ENCODE peak calls at places on chromosome 10, in nine cellular contexts. One of them, this sample, is unnamed.
A peak's percentile ranks its signal among the peaks of the same experiment; 100 is the strongest.

GRCh38 chr10:50796693-50797092 is 57.0 kb downstream of the ASAH2B start:
- DNase-seq in stimulated activated CD8-positive, alpha-beta memory T cell treated with anti-CD3 and anti-CD28 coated beads, Interleukin-4, amount 100 ng/mL, for 24 hours: no peak
- DNase-seq in progenitor cell of endocrine pancreas: no peak
- DNase-seq in AG09309: no peak
- DNase-seq in GDM1: no peak
- DNase-seq in GM12865: no peak
- DNase-seq in HFFc6: no peak
- DNase-seq in kidney tubule cell: no peak
- DNase-seq in GM13976: no peak
- DNase-seq in this sample: no peak

GRCh38 chr10:23818484-23818883 is 379.6 kb downstream of the OTUD1 start:
- DNase-seq in stimulated activated CD8-positive, alpha-beta memory T cell treated with anti-CD3 and anti-CD28 coated beads, Interleukin-4, amount 100 ng/mL, for 24 hours: no peak
- DNase-seq in progenitor cell of endocrine pancreas: no peak
- DNase-seq in AG09309: no peak
- DNase-seq in GDM1: no peak
- DNase-seq in GM12865: peak; percentile 1
- DNase-seq in HFFc6: no peak
- DNase-seq in kidney tubule cell: no peak
- DNase-seq in GM13976: no peak
- DNase-seq in this sample: no peak

GRCh38 chr10:78905940-78906308 is 162.8 kb upstream of the ZMIZ1 start:
- DNase-seq in stimulated activated CD8-positive, alpha-beta memory T cell treated with anti-CD3 and anti-CD28 coated beads, Interleukin-4, amount 100 ng/mL, for 24 hours: no peak
- DNase-seq in progenitor cell of endocrine pancreas: no peak
- DNase-seq in AG09309: no peak
- DNase-seq in GDM1: no peak
- DNase-seq in GM12865: no peak
- DNase-seq in HFFc6: no peak
- DNase-seq in kidney tubule cell: no peak
- DNase-seq in GM13976: no peak
- DNase-seq in this sample: no peak

GRCh38 chr10:27252267-27253000 is 11.8 kb upstream of the ACBD5 start:
- DNase-seq in stimulated activated CD8-positive, alpha-beta memory T cell treated with anti-CD3 and anti-CD28 coated beads, Interleukin-4, amount 100 ng/mL, for 24 hours: peak; percentile 82
- DNase-seq in progenitor cell of endocrine pancreas: peak; percentile 76
- DNase-seq in AG09309: no peak
- DNase-seq in GDM1: no peak
- DNase-seq in GM12865: peak; percentile 92
- DNase-seq in HFFc6: no peak
- DNase-seq in kidney tubule cell: peak; percentile 64
- DNase-seq in GM13976: peak; percentile 86
- DNase-seq in this sample: no peak

GRCh38 chr10:125629758-125630376 is 53.1 kb downstream of the TEX36 start:
- DNase-seq in stimulated activated CD8-positive, alpha-beta memory T cell treated with anti-CD3 and anti-CD28 coated beads, Interleukin-4, amount 100 ng/mL, for 24 hours: no peak
- DNase-seq in progenitor cell of endocrine pancreas: no peak
- DNase-seq in AG09309: no peak
- DNase-seq in GDM1: no peak
- DNase-seq in GM12865: peak; percentile 46
- DNase-seq in HFFc6: peak; percentile 31
- DNase-seq in kidney tubule cell: peak; percentile 59
- DNase-seq in GM13976: peak; percentile 48
- DNase-seq in this sample: peak; percentile 24

GRCh38 chr10:96092999-96093767 is 36.9 kb upstream of the ZNF518A start:
- DNase-seq in stimulated activated CD8-positive, alpha-beta memory T cell treated with anti-CD3 and anti-CD28 coated beads, Interleukin-4, amount 100 ng/mL, for 24 hours: no peak
- DNase-seq in progenitor cell of endocrine pancreas: no peak
- DNase-seq in AG09309: no peak
- DNase-seq in GDM1: no peak
- DNase-seq in GM12865: no peak
- DNase-seq in HFFc6: no peak
- DNase-seq in kidney tubule cell: no peak
- DNase-seq in GM13976: no peak
- DNase-seq in this sample: no peak

GRCh38 chr10:119060107-119060506 is 20.5 kb downstream of the EIF3A start:
- DNase-seq in stimulated activated CD8-positive, alpha-beta memory T cell treated with anti-CD3 and anti-CD28 coated beads, Interleukin-4, amount 100 ng/mL, for 24 hours: no peak
- DNase-seq in progenitor cell of endocrine pancreas: no peak
- DNase-seq in AG09309: no peak
- DNase-seq in GDM1: no peak
- DNase-seq in GM12865: no peak
- DNase-seq in HFFc6: no peak
- DNase-seq in kidney tubule cell: no peak
- DNase-seq in GM13976: no peak
- DNase-seq in this sample: no peak

GRCh38 chr10:107701947-107702346 is 537.4 kb upstream of the SORCS1 start:
- DNase-seq in stimulated activated CD8-positive, alpha-beta memory T cell treated with anti-CD3 and anti-CD28 coated beads, Interleukin-4, amount 100 ng/mL, for 24 hours: no peak
- DNase-seq in progenitor cell of endocrine pancreas: no peak
- DNase-seq in AG09309: no peak
- DNase-seq in GDM1: no peak
- DNase-seq in GM12865: no peak
- DNase-seq in HFFc6: no peak
- DNase-seq in kidney tubule cell: peak; percentile 8
- DNase-seq in GM13976: no peak
- DNase-seq in this sample: no peak

GRCh38 chr10:132554991-132555647 is 17.5 kb downstream of the INPP5A start:
- DNase-seq in stimulated activated CD8-positive, alpha-beta memory T cell treated with anti-CD3 and anti-CD28 coated beads, Interleukin-4, amount 100 ng/mL, for 24 hours: no peak
- DNase-seq in progenitor cell of endocrine pancreas: no peak
- DNase-seq in AG09309: no peak
- DNase-seq in GDM1: no peak
- DNase-seq in GM12865: peak; percentile 31
- DNase-seq in HFFc6: no peak
- DNase-seq in kidney tubule cell: no peak
- DNase-seq in GM13976: peak; percentile 64
- DNase-seq in this sample: no peak

GRCh38 chr10:49803988-49804387 is 41.9 kb upstream of the OGDHL start:
- DNase-seq in stimulated activated CD8-positive, alpha-beta memory T cell treated with anti-CD3 and anti-CD28 coated beads, Interleukin-4, amount 100 ng/mL, for 24 hours: no peak
- DNase-seq in progenitor cell of endocrine pancreas: no peak
- DNase-seq in AG09309: no peak
- DNase-seq in GDM1: no peak
- DNase-seq in GM12865: no peak
- DNase-seq in HFFc6: no peak
- DNase-seq in kidney tubule cell: no peak
- DNase-seq in GM13976: no peak
- DNase-seq in this sample: no peak

GRCh38 chr10:123563581-123563855 is 102.6 kb upstream of the GPR26 start:
- DNase-seq in stimulated activated CD8-positive, alpha-beta memory T cell treated with anti-CD3 and anti-CD28 coated beads, Interleukin-4, amount 100 ng/mL, for 24 hours: no peak
- DNase-seq in progenitor cell of endocrine pancreas: no peak
- DNase-seq in AG09309: no peak
- DNase-seq in GDM1: no peak
- DNase-seq in GM12865: no peak
- DNase-seq in HFFc6: no peak
- DNase-seq in kidney tubule cell: no peak
- DNase-seq in GM13976: no peak
- DNase-seq in this sample: no peak

GRCh38 chr10:3676564-3676963 is 108.4 kb downstream of the KLF6 start:
- DNase-seq in stimulated activated CD8-positive, alpha-beta memory T cell treated with anti-CD3 and anti-CD28 coated beads, Interleukin-4, amount 100 ng/mL, for 24 hours: no peak
- DNase-seq in progenitor cell of endocrine pancreas: no peak
- DNase-seq in AG09309: no peak
- DNase-seq in GDM1: no peak
- DNase-seq in GM12865: no peak
- DNase-seq in HFFc6: no peak
- DNase-seq in kidney tubule cell: no peak
- DNase-seq in GM13976: no peak
- DNase-seq in this sample: no peak

GRCh38 chr10:133198621-133199487 is 31.2 kb upstream of the UTF1 start:
- DNase-seq in stimulated activated CD8-positive, alpha-beta memory T cell treated with anti-CD3 and anti-CD28 coated beads, Interleukin-4, amount 100 ng/mL, for 24 hours: no peak
- DNase-seq in progenitor cell of endocrine pancreas: no peak
- DNase-seq in AG09309: no peak
- DNase-seq in GDM1: no peak
- DNase-seq in GM12865: no peak
- DNase-seq in HFFc6: no peak
- DNase-seq in kidney tubule cell: no peak
- DNase-seq in GM13976: no peak
- DNase-seq in this sample: no peak

GRCh38 chr10:97796651-97797050 is 24.9 kb upstream of the SFRP5 start:
- DNase-seq in stimulated activated CD8-positive, alpha-beta memory T cell treated with anti-CD3 and anti-CD28 coated beads, Interleukin-4, amount 100 ng/mL, for 24 hours: no peak
- DNase-seq in progenitor cell of endocrine pancreas: no peak
- DNase-seq in AG09309: no peak
- DNase-seq in GDM1: no peak
- DNase-seq in GM12865: peak; percentile 6
- DNase-seq in HFFc6: no peak
- DNase-seq in kidney tubule cell: peak; percentile 56
- DNase-seq in GM13976: no peak
- DNase-seq in this sample: no peak

GRCh38 chr10:132634241-132634946 is 96.8 kb downstream of the INPP5A start:
- DNase-seq in stimulated activated CD8-positive, alpha-beta memory T cell treated with anti-CD3 and anti-CD28 coated beads, Interleukin-4, amount 100 ng/mL, for 24 hours: no peak
- DNase-seq in progenitor cell of endocrine pancreas: no peak
- DNase-seq in AG09309: no peak
- DNase-seq in GDM1: no peak
- DNase-seq in GM12865: peak; percentile 10
- DNase-seq in HFFc6: no peak
- DNase-seq in kidney tubule cell: no peak
- DNase-seq in GM13976: no peak
- DNase-seq in this sample: no peak

GRCh38 chr10:96548589-96548988 is 34.9 kb upstream of the TLL2 start:
- DNase-seq in stimulated activated CD8-positive, alpha-beta memory T cell treated with anti-CD3 and anti-CD28 coated beads, Interleukin-4, amount 100 ng/mL, for 24 hours: no peak
- DNase-seq in progenitor cell of endocrine pancreas: no peak
- DNase-seq in AG09309: no peak
- DNase-seq in GDM1: no peak
- DNase-seq in GM12865: no peak
- DNase-seq in HFFc6: no peak
- DNase-seq in kidney tubule cell: no peak
- DNase-seq in GM13976: no peak
- DNase-seq in this sample: no peak

GRCh38 chr10:115969591-115969990 is 303.4 kb downstream of the GFRA1 start:
- DNase-seq in stimulated activated CD8-positive, alpha-beta memory T cell treated with anti-CD3 and anti-CD28 coated beads, Interleukin-4, amount 100 ng/mL, for 24 hours: no peak
- DNase-seq in progenitor cell of endocrine pancreas: no peak
- DNase-seq in AG09309: no peak
- DNase-seq in GDM1: no peak
- DNase-seq in GM12865: no peak
- DNase-seq in HFFc6: no peak
- DNase-seq in kidney tubule cell: peak; percentile 80
- DNase-seq in GM13976: no peak
- DNase-seq in this sample: no peak

GRCh38 chr10:24374134-24374915 is 165.4 kb downstream of the KIAA1217 start:
- DNase-seq in stimulated activated CD8-positive, alpha-beta memory T cell treated with anti-CD3 and anti-CD28 coated beads, Interleukin-4, amount 100 ng/mL, for 24 hours: no peak
- DNase-seq in progenitor cell of endocrine pancreas: no peak
- DNase-seq in AG09309: no peak
- DNase-seq in GDM1: no peak
- DNase-seq in GM12865: no peak
- DNase-seq in HFFc6: peak; percentile 10
- DNase-seq in kidney tubule cell: no peak
- DNase-seq in GM13976: no peak
- DNase-seq in this sample: no peak

GRCh38 chr10:44460499-44460898 is 75.6 kb upstream of the CXCL12 start:
- DNase-seq in stimulated activated CD8-positive, alpha-beta memory T cell treated with anti-CD3 and anti-CD28 coated beads, Interleukin-4, amount 100 ng/mL, for 24 hours: no peak
- DNase-seq in progenitor cell of endocrine pancreas: no peak
- DNase-seq in AG09309: no peak
- DNase-seq in GDM1: no peak
- DNase-seq in GM12865: no peak
- DNase-seq in HFFc6: no peak
- DNase-seq in kidney tubule cell: no peak
- DNase-seq in GM13976: no peak
- DNase-seq in this sample: no peak

GRCh38 chr10:62708569-62708968 is 96.0 kb upstream of the ADO start:
- DNase-seq in stimulated activated CD8-positive, alpha-beta memory T cell treated with anti-CD3 and anti-CD28 coated beads, Interleukin-4, amount 100 ng/mL, for 24 hours: no peak
- DNase-seq in progenitor cell of endocrine pancreas: no peak
- DNase-seq in AG09309: no peak
- DNase-seq in GDM1: no peak
- DNase-seq in GM12865: peak; percentile 46
- DNase-seq in HFFc6: no peak
- DNase-seq in kidney tubule cell: no peak
- DNase-seq in GM13976: no peak
- DNase-seq in this sample: no peak

GRCh38 chr10:89165923-89166322 is 41.2 kb downstream of the CH25H start:
- DNase-seq in stimulated activated CD8-positive, alpha-beta memory T cell treated with anti-CD3 and anti-CD28 coated beads, Interleukin-4, amount 100 ng/mL, for 24 hours: no peak
- DNase-seq in progenitor cell of endocrine pancreas: no peak
- DNase-seq in AG09309: no peak
- DNase-seq in GDM1: no peak
- DNase-seq in GM12865: no peak
- DNase-seq in HFFc6: peak; percentile 57
- DNase-seq in kidney tubule cell: no peak
- DNase-seq in GM13976: no peak
- DNase-seq in this sample: no peak

GRCh38 chr10:120262857-120263547 is 194.0 kb upstream of the PLPP4 start:
- DNase-seq in stimulated activated CD8-positive, alpha-beta memory T cell treated with anti-CD3 and anti-CD28 coated beads, Interleukin-4, amount 100 ng/mL, for 24 hours: no peak
- DNase-seq in progenitor cell of endocrine pancreas: no peak
- DNase-seq in AG09309: no peak
- DNase-seq in GDM1: no peak
- DNase-seq in GM12865: peak; percentile 10
- DNase-seq in HFFc6: peak; percentile 24
- DNase-seq in kidney tubule cell: peak; percentile 88
- DNase-seq in GM13976: no peak
- DNase-seq in this sample: no peak

GRCh38 chr10:51342381-51342780 is 268.1 kb downstream of the PRKG1 start:
- DNase-seq in stimulated activated CD8-positive, alpha-beta memory T cell treated with anti-CD3 and anti-CD28 coated beads, Interleukin-4, amount 100 ng/mL, for 24 hours: no peak
- DNase-seq in progenitor cell of endocrine pancreas: no peak
- DNase-seq in AG09309: no peak
- DNase-seq in GDM1: no peak
- DNase-seq in GM12865: no peak
- DNase-seq in HFFc6: no peak
- DNase-seq in kidney tubule cell: no peak
- DNase-seq in GM13976: no peak
- DNase-seq in this sample: no peak

GRCh38 chr10:95860486-95861040 is 47.2 kb upstream of the CC2D2B start:
- DNase-seq in stimulated activated CD8-positive, alpha-beta memory T cell treated with anti-CD3 and anti-CD28 coated beads, Interleukin-4, amount 100 ng/mL, for 24 hours: no peak
- DNase-seq in progenitor cell of endocrine pancreas: no peak
- DNase-seq in AG09309: no peak
- DNase-seq in GDM1: no peak
- DNase-seq in GM12865: no peak
- DNase-seq in HFFc6: no peak
- DNase-seq in kidney tubule cell: no peak
- DNase-seq in GM13976: no peak
- DNase-seq in this sample: no peak

GRCh38 chr10:63137306-63137705 is 4.2 kb downstream of the NRBF2 start:
- DNase-seq in stimulated activated CD8-positive, alpha-beta memory T cell treated with anti-CD3 and anti-CD28 coated beads, Interleukin-4, amount 100 ng/mL, for 24 hours: no peak
- DNase-seq in progenitor cell of endocrine pancreas: no peak
- DNase-seq in AG09309: no peak
- DNase-seq in GDM1: no peak
- DNase-seq in GM12865: peak; percentile 33
- DNase-seq in HFFc6: no peak
- DNase-seq in kidney tubule cell: peak; percentile 51
- DNase-seq in GM13976: peak; percentile 24
- DNase-seq in this sample: no peak

GRCh38 chr10:62422068-62422590 is 48.0 kb downstream of the ZNF365 start:
- DNase-seq in stimulated activated CD8-positive, alpha-beta memory T cell treated with anti-CD3 and anti-CD28 coated beads, Interleukin-4, amount 100 ng/mL, for 24 hours: no peak
- DNase-seq in progenitor cell of endocrine pancreas: no peak
- DNase-seq in AG09309: peak; percentile 56
- DNase-seq in GDM1: no peak
- DNase-seq in GM12865: no peak
- DNase-seq in HFFc6: peak; percentile 96
- DNase-seq in kidney tubule cell: peak; percentile 91
- DNase-seq in GM13976: no peak
- DNase-seq in this sample: no peak

GRCh38 chr10:117514971-117515370 is 27.6 kb upstream of the EMX2 start:
- DNase-seq in stimulated activated CD8-positive, alpha-beta memory T cell treated with anti-CD3 and anti-CD28 coated beads, Interleukin-4, amount 100 ng/mL, for 24 hours: no peak
- DNase-seq in progenitor cell of endocrine pancreas: no peak
- DNase-seq in AG09309: no peak
- DNase-seq in GDM1: no peak
- DNase-seq in GM12865: no peak
- DNase-seq in HFFc6: no peak
- DNase-seq in kidney tubule cell: no peak
- DNase-seq in GM13976: no peak
- DNase-seq in this sample: no peak

GRCh38 chr10:95268438-95268837 is 22.4 kb downstream of the PDLIM1 start:
- DNase-seq in stimulated activated CD8-positive, alpha-beta memory T cell treated with anti-CD3 and anti-CD28 coated beads, Interleukin-4, amount 100 ng/mL, for 24 hours: no peak
- DNase-seq in progenitor cell of endocrine pancreas: no peak
- DNase-seq in AG09309: no peak
- DNase-seq in GDM1: no peak
- DNase-seq in GM12865: no peak
- DNase-seq in HFFc6: no peak
- DNase-seq in kidney tubule cell: no peak
- DNase-seq in GM13976: no peak
- DNase-seq in this sample: no peak

GRCh38 chr10:9957352-9957751 is 1060.3 kb upstream of the CELF2 start:
- DNase-seq in stimulated activated CD8-positive, alpha-beta memory T cell treated with anti-CD3 and anti-CD28 coated beads, Interleukin-4, amount 100 ng/mL, for 24 hours: no peak
- DNase-seq in progenitor cell of endocrine pancreas: no peak
- DNase-seq in AG09309: no peak
- DNase-seq in GDM1: no peak
- DNase-seq in GM12865: no peak
- DNase-seq in HFFc6: no peak
- DNase-seq in kidney tubule cell: peak; percentile 28
- DNase-seq in GM13976: no peak
- DNase-seq in this sample: no peak

GRCh38 chr10:61663466-61663865 is 737 bp downstream of the CABCOCO1 start:
- DNase-seq in stimulated activated CD8-positive, alpha-beta memory T cell treated with anti-CD3 and anti-CD28 coated beads, Interleukin-4, amount 100 ng/mL, for 24 hours: no peak
- DNase-seq in progenitor cell of endocrine pancreas: no peak
- DNase-seq in AG09309: no peak
- DNase-seq in GDM1: no peak
- DNase-seq in GM12865: no peak
- DNase-seq in HFFc6: no peak
- DNase-seq in kidney tubule cell: peak; percentile 19
- DNase-seq in GM13976: no peak
- DNase-seq in this sample: no peak

GRCh38 chr10:125689955-125690569 is 7.1 kb upstream of the TEX36 start:
- DNase-seq in stimulated activated CD8-positive, alpha-beta memory T cell treated with anti-CD3 and anti-CD28 coated beads, Interleukin-4, amount 100 ng/mL, for 24 hours: no peak
- DNase-seq in progenitor cell of endocrine pancreas: no peak
- DNase-seq in AG09309: no peak
- DNase-seq in GDM1: no peak
- DNase-seq in GM12865: no peak
- DNase-seq in HFFc6: no peak
- DNase-seq in kidney tubule cell: no peak
- DNase-seq in GM13976: no peak
- DNase-seq in this sample: no peak

This sample was measured in Panc1.